ENCODE peak calls at places on chromosomes 6 and 20, in six cellular contexts. V is choroid plexus epithelial cell; Y is fibroblast of the conjunctiva; D is activated effector memory CD4-positive, alpha-beta T cell treated with anti-CD3 and anti-CD28 coated beads, Interleukin-2, amount 50 U/mL, for 16 hours; L is mesendoderm; G is nephron progenitor cell. Q is an unnamed sample.
A peak's percentile ranks its signal among the peaks of the same experiment; 100 is the strongest.

GRCh38 chr6:1190361-1190760 is 121.5 kb upstream of the FOXQ1 start:
- DNase-seq in V (peak; percentile 94), Y (peak; percentile 55), D (no peak), L (peak; percentile 92), G (peak; percentile 33), Q (peak; percentile 79)

GRCh38 chr6:104633125-104633524 is 226.6 kb downstream of the HACE1 start:
- DNase-seq in V (peak; percentile 75), Y (no peak), D (no peak), L (no peak), G (no peak), Q (no peak)

GRCh38 chr6:163780993-163781392 is 366.5 kb downstream of the QKI start:
- DNase-seq in V (peak; percentile 26), Y (peak; percentile 30), D (no peak), L (no peak), G (peak; percentile 50), Q (no peak)

GRCh38 chr6:117344444-117345291 is 79.3 kb downstream of the VGLL2 start:
- DNase-seq in V (no peak), Y (no peak), D (no peak), L (no peak), G (no peak), Q (no peak)

GRCh38 chr20:36919715-36920333 is 31.7 kb downstream of the SAMHD1 start:
- DNase-seq in V (peak; percentile 84), Y (peak; percentile 52), D (peak; percentile 27), L (peak; percentile 59), G (peak; percentile 27), Q (no peak)

GRCh38 chr6:137661601-137662000 is 167.4 kb upstream of the OLIG3 start:
- DNase-seq in V (peak; percentile 35), Y (no peak), D (peak; percentile 82), L (peak; percentile 55), G (no peak), Q (no peak)

GRCh38 chr6:56450882-56451739 is 191.6 kb downstream of the DST start:
- DNase-seq in V (peak; percentile 87), Y (peak; percentile 65), D (no peak), L (no peak), G (no peak), Q (no peak)

GRCh38 chr6:30647802-30648460 is 998 bp downstream of the C6orf136 start:
- DNase-seq in V (no peak), Y (peak; percentile 16), D (no peak), L (no peak), G (no peak), Q (no peak)

GRCh38 chr6:1766663-1767062 is 156.9 kb downstream of the FOXC1 start:
- DNase-seq in V (peak; percentile 53), Y (no peak), D (no peak), L (no peak), G (no peak), Q (no peak)

GRCh38 chr6:125821825-125822281 is 31.1 kb downstream of the NCOA7 start:
- DNase-seq in V (no peak), Y (no peak), D (no peak), L (no peak), G (no peak), Q (no peak)

GRCh38 chr6:119158057-119158848 is 79.8 kb upstream of the FAM184A start:
- DNase-seq in V (peak; percentile 74), Y (peak; percentile 49), D (no peak), L (no peak), G (no peak), Q (no peak)

GRCh38 chr20:57698191-57698866 is 11.5 kb downstream of the PMEPA1 start:
- DNase-seq in V (peak; percentile 97), Y (peak; percentile 76), D (peak; percentile 86), L (peak; percentile 59), G (no peak), Q (peak; percentile 99)

GRCh38 chr6:75288023-75288422 is 3.4 kb upstream of the TMEM30A start:
- DNase-seq in V (no peak), Y (no peak), D (no peak), L (no peak), G (no peak), Q (peak; percentile 18)

GRCh38 chr6:31175961-31176360 is 5.5 kb upstream of the POU5F1 start:
- DNase-seq in V (no peak), Y (no peak), D (no peak), L (peak; percentile 57), G (no peak), Q (no peak)

GRCh38 chr6:6984585-6985366 is 123.0 kb upstream of the RREB1 start:
- DNase-seq in V (no peak), Y (no peak), D (no peak), L (no peak), G (no peak), Q (no peak)

GRCh38 chr6:128305976-128306375 is 214.4 kb downstream of the PTPRK start:
- DNase-seq in V (peak; percentile 18), Y (no peak), D (no peak), L (no peak), G (no peak), Q (no peak)

GRCh38 chr6:88141641-88142298 is 24.4 kb downstream of the CNR1 start:
- DNase-seq in V (no peak), Y (no peak), D (no peak), L (no peak), G (no peak), Q (no peak)

GRCh38 chr6:133128191-133128590 is 113.0 kb upstream of the EYA4 start:
- DNase-seq in V (no peak), Y (no peak), D (no peak), L (peak; percentile 4), G (no peak), Q (no peak)

GRCh38 chr6:166476634-166477215 is 94.0 kb upstream of the MPC1 start:
- DNase-seq in V (no peak), Y (no peak), D (peak; percentile 41), L (peak; percentile 17), G (no peak), Q (no peak)

GRCh38 chr6:12751694-12752304 is 35.2 kb downstream of the PHACTR1 start:
- DNase-seq in V (peak; percentile 61), Y (peak; percentile 14), D (no peak), L (peak; percentile 78), G (peak; percentile 95), Q (peak; percentile 3)

GRCh38 chr20:48454721-48455490 is 372.9 kb downstream of the PREX1 start:
- DNase-seq in V (no peak), Y (no peak), D (no peak), L (no peak), G (no peak), Q (no peak)

GRCh38 chr6:35363293-35363750 is 21.0 kb downstream of the PPARD start:
- DNase-seq in V (peak; percentile 77), Y (peak; percentile 76), D (no peak), L (peak; percentile 44), G (peak; percentile 57), Q (no peak)

GRCh38 chr6:116553451-116553850 is at the start of gene CALHM4:
- DNase-seq in V (no peak), Y (no peak), D (no peak), L (no peak), G (no peak), Q (no peak)

GRCh38 chr20:31833130-31833930 is 12.1 kb downstream of the FOXS1 start:
- DNase-seq in V (peak; percentile 55), Y (no peak), D (peak; percentile 88), L (peak; percentile 89), G (peak; percentile 93), Q (no peak)

GRCh38 chr6:42417641-42418112 is 34.0 kb downstream of the TRERF1 start:
- DNase-seq in V (no peak), Y (no peak), D (peak; percentile 75), L (no peak), G (no peak), Q (no peak)

GRCh38 chr20:48294196-48294595 is 508.9 kb upstream of the SULF2 start:
- DNase-seq in V (peak; percentile 33), Y (peak; percentile 36), D (no peak), L (no peak), G (no peak), Q (no peak)

GRCh38 chr6:143811492-143812157 is 31.5 kb upstream of the LTV1 start:
- DNase-seq in V (no peak), Y (no peak), D (no peak), L (no peak), G (no peak), Q (no peak)

GRCh38 chr20:46583411-46584214 is 33.2 kb upstream of the OCSTAMP start:
- DNase-seq in V (no peak), Y (no peak), D (no peak), L (peak; percentile 95), G (no peak), Q (no peak)

GRCh38 chr20:819680-820327 is 13.7 kb upstream of the FAM110A start:
- DNase-seq in V (no peak), Y (no peak), D (no peak), L (no peak), G (no peak), Q (no peak)

GRCh38 chr6:32415521-32416019 is 8.6 kb upstream of the BTNL2 start:
- DNase-seq in V (peak; percentile 80), Y (peak; percentile 48), D (peak; percentile 91), L (peak; percentile 85), G (peak; percentile 85), Q (peak; percentile 6)

GRCh38 chr20:40160151-40160550 is 528.9 kb downstream of the MAFB start:
- DNase-seq in V (peak; percentile 82), Y (peak; percentile 29), D (no peak), L (peak; percentile 86), G (peak; percentile 20), Q (no peak)

GRCh38 chr6:136181858-136182257 is 68.3 kb downstream of the MTFR2 start:
- DNase-seq in V (no peak), Y (no peak), D (no peak), L (no peak), G (no peak), Q (no peak)

GRCh38 chr20:62902926-62903615 is 23.2 kb downstream of the DIDO1 start:
- DNase-seq in V (peak; percentile 80), Y (no peak), D (no peak), L (no peak), G (no peak), Q (no peak)

GRCh38 chr20:49937023-49937929 is 1.1 kb downstream of the RNF114 start:
- DNase-seq in V (no peak), Y (no peak), D (peak; percentile 54), L (peak; percentile 71), G (no peak), Q (no peak)

Q was measured in epithelial cell of prostate.